ENCODE peak calls at places on chromosomes 2 and 18, in eight cellular contexts. K, S, H, V, Q, N, Z and M are unnamed samples.

GRCh38 chr18:63336366-63337099 is 17.0 kb upstream of the BCL2 start:
- DNase-seq in K (no peak), S (no peak), H (peak), V (no peak), Q (peak), N (no peak), Z (no peak), M (no peak)

GRCh38 chr2:230824406-230824978 is 40.2 kb upstream of the ITM2C start:
- DNase-seq in K (peak), S (peak), H (peak), V (peak), Q (peak), N (peak), Z (peak), M (peak)

GRCh38 chr2:240991378-240992263 is 6.8 kb upstream of the SNED1 start:
- DNase-seq in K (peak), S (peak), H (peak), V (no peak), Q (peak), N (no peak), Z (no peak), M (peak)

GRCh38 chr2:127176371-127177311 is 43.5 kb downstream of the CYP27C1 start:
- DNase-seq in K (peak), S (no peak), H (no peak), V (peak), Q (no peak), N (no peak), Z (no peak), M (no peak)

GRCh38 chr2:85758361-85759256 is 4.8 kb downstream of the ATOH8 start:
- DNase-seq in K (no peak), S (peak), H (no peak), V (peak), Q (no peak), N (no peak), Z (no peak), M (no peak)

GRCh38 chr18:26383454-26384270 is 157.4 kb downstream of the TAF4B start:
- DNase-seq in K (no peak), S (no peak), H (peak), V (no peak), Q (peak), N (no peak), Z (no peak), M (peak)

GRCh38 chr2:160928854-160929301 is 231.3 kb upstream of the TANK start:
- DNase-seq in K (no peak), S (no peak), H (peak), V (no peak), Q (no peak), N (no peak), Z (no peak), M (no peak)

GRCh38 chr2:211503856-211504255 is 947.5 kb downstream of the CPS1 start:
- DNase-seq in K (no peak), S (no peak), H (no peak), V (no peak), Q (no peak), N (no peak), Z (no peak), M (no peak)

GRCh38 chr2:217843353-217843752 is 159.4 kb downstream of the TNS1 start:
- DNase-seq in K (peak), S (no peak), H (no peak), V (peak), Q (no peak), N (no peak), Z (no peak), M (no peak)

GRCh38 chr2:43186679-43187374 is 39.6 kb downstream of the ZFP36L2 start:
- DNase-seq in K (peak), S (no peak), H (no peak), V (peak), Q (no peak), N (no peak), Z (no peak), M (no peak)

GRCh38 chr2:100895934-100896685 is 76.2 kb downstream of the NPAS2 start:
- DNase-seq in K (no peak), S (no peak), H (peak), V (no peak), Q (no peak), N (no peak), Z (no peak), M (no peak)